ENCODE peak calls at places on chromosomes 4 and X, in five cellular contexts. One of them, this sample, is unnamed.

GRCh38 chrX:37745835-37746234 is 34.0 kb upstream of the CYBB start:
- DNase-seq in fibroblast of mammary gland: no peak
- DNase-seq in left ventricle myocardium inferior: no peak
- DNase-seq in fibroblast of pulmonary artery: no peak
- DNase-seq in transverse colon: no peak
- DNase-seq in this sample: no peak

GRCh38 chr4:184514121-184514988 is 40.0 kb upstream of the IRF2 start:
- DNase-seq in transverse colon: peak; percentile 48
- DNase-seq in left ventricle myocardium inferior: peak; percentile 46
- DNase-seq in fibroblast of pulmonary artery: peak; percentile 88
- DNase-seq in fibroblast of mammary gland: peak; percentile 92
- DNase-seq in this sample: peak; percentile 7

GRCh38 chr4:188127157-188127874 is 11.9 kb upstream of the TRIML1 start:
- DNase-seq in fibroblast of pulmonary artery: peak; percentile 36
- DNase-seq in left ventricle myocardium inferior: no peak
- DNase-seq in fibroblast of mammary gland: peak; percentile 87
- DNase-seq in transverse colon: no peak
- DNase-seq in this sample: peak; percentile 41

GRCh38 chrX:39779952-39780783 is 317.6 kb downstream of the BCOR start:
- DNase-seq in fibroblast of mammary gland: no peak
- DNase-seq in transverse colon: no peak
- DNase-seq in fibroblast of pulmonary artery: no peak
- DNase-seq in left ventricle myocardium inferior: no peak
- DNase-seq in this sample: no peak

GRCh38 chrX:107823456-107823855 is 2.2 kb upstream of the MID2 start:
- DNase-seq in left ventricle myocardium inferior: no peak
- DNase-seq in transverse colon: no peak
- DNase-seq in fibroblast of mammary gland: peak; percentile 86
- DNase-seq in fibroblast of pulmonary artery: peak; percentile 89
- DNase-seq in this sample: no peak

GRCh38 chr4:7173821-7174220 is 18.5 kb upstream of the SORCS2 start:
- DNase-seq in fibroblast of mammary gland: no peak
- DNase-seq in fibroblast of pulmonary artery: no peak
- DNase-seq in left ventricle myocardium inferior: no peak
- DNase-seq in transverse colon: no peak
- DNase-seq in this sample: no peak

GRCh38 chr4:169582706-169583105 is 29.7 kb downstream of the NEK1 start:
- DNase-seq in transverse colon: no peak
- DNase-seq in fibroblast of pulmonary artery: peak; percentile 53
- DNase-seq in fibroblast of mammary gland: peak; percentile 49
- DNase-seq in left ventricle myocardium inferior: no peak
- DNase-seq in this sample: no peak

GRCh38 chr4:161817822-161818412 is 345.9 kb downstream of the FSTL5 start:
- DNase-seq in fibroblast of pulmonary artery: no peak
- DNase-seq in left ventricle myocardium inferior: no peak
- DNase-seq in transverse colon: no peak
- DNase-seq in fibroblast of mammary gland: no peak
- DNase-seq in this sample: no peak

GRCh38 chrX:17656035-17656418 is 81.3 kb upstream of the SCML1 start:
- DNase-seq in fibroblast of mammary gland: no peak
- DNase-seq in fibroblast of pulmonary artery: no peak
- DNase-seq in transverse colon: no peak
- DNase-seq in left ventricle myocardium inferior: no peak
- DNase-seq in this sample: no peak

GRCh38 chr4:93000914-93001313 is 697.1 kb downstream of the GRID2 start:
- DNase-seq in fibroblast of pulmonary artery: no peak
- DNase-seq in transverse colon: no peak
- DNase-seq in fibroblast of mammary gland: no peak
- DNase-seq in left ventricle myocardium inferior: no peak
- DNase-seq in this sample: no peak

GRCh38 chr4:188218392-188218791 is 79.2 kb downstream of the TRIML1 start:
- DNase-seq in fibroblast of mammary gland: no peak
- DNase-seq in left ventricle myocardium inferior: no peak
- DNase-seq in fibroblast of pulmonary artery: no peak
- DNase-seq in transverse colon: no peak
- DNase-seq in this sample: no peak

GRCh38 chr4:77695769-77696168 is 90.1 kb downstream of the CXCL13 start:
- DNase-seq in fibroblast of mammary gland: peak; percentile 97
- DNase-seq in transverse colon: no peak
- DNase-seq in fibroblast of pulmonary artery: peak; percentile 94
- DNase-seq in left ventricle myocardium inferior: no peak
- DNase-seq in this sample: peak; percentile 19

GRCh38 chrX:39941332-39941920 is 156.3 kb downstream of the BCOR start:
- DNase-seq in fibroblast of mammary gland: no peak
- DNase-seq in fibroblast of pulmonary artery: no peak
- DNase-seq in transverse colon: no peak
- DNase-seq in left ventricle myocardium inferior: no peak
- DNase-seq in this sample: no peak

GRCh38 chrX:40166582-40166981 is 68.8 kb upstream of the BCOR start:
- DNase-seq in fibroblast of mammary gland: peak; percentile 79
- DNase-seq in fibroblast of pulmonary artery: no peak
- DNase-seq in transverse colon: no peak
- DNase-seq in left ventricle myocardium inferior: no peak
- DNase-seq in this sample: no peak

GRCh38 chr4:147735413-147736301 is 3.8 kb downstream of the ARHGAP10 start:
- DNase-seq in fibroblast of pulmonary artery: no peak
- DNase-seq in fibroblast of mammary gland: no peak
- DNase-seq in left ventricle myocardium inferior: no peak
- DNase-seq in transverse colon: no peak
- DNase-seq in this sample: no peak

GRCh38 chr4:76200771-76201224 is 12.8 kb downstream of the SCARB2 start:
- DNase-seq in fibroblast of pulmonary artery: no peak
- DNase-seq in fibroblast of mammary gland: no peak
- DNase-seq in transverse colon: peak; percentile 69
- DNase-seq in left ventricle myocardium inferior: no peak
- DNase-seq in this sample: peak; percentile 61

GRCh38 chr4:122052714-122053113 is 99.4 kb upstream of the BLTP1 start:
- DNase-seq in left ventricle myocardium inferior: peak; percentile 20
- DNase-seq in fibroblast of pulmonary artery: no peak
- DNase-seq in transverse colon: no peak
- DNase-seq in fibroblast of mammary gland: no peak
- DNase-seq in this sample: no peak

GRCh38 chr4:3476341-3476747 is 13.2 kb downstream of the DOK7 start:
- DNase-seq in fibroblast of mammary gland: no peak
- DNase-seq in fibroblast of pulmonary artery: no peak
- DNase-seq in transverse colon: no peak
- DNase-seq in left ventricle myocardium inferior: no peak
- DNase-seq in this sample: no peak

GRCh38 chr4:146132445-146132844 is 43.1 kb upstream of the LSM6 start:
- DNase-seq in fibroblast of mammary gland: peak; percentile 31
- DNase-seq in transverse colon: no peak
- DNase-seq in fibroblast of pulmonary artery: no peak
- DNase-seq in left ventricle myocardium inferior: no peak
- DNase-seq in this sample: no peak

GRCh38 chrX:49844622-49845021 is 15.5 kb downstream of the PAGE4 start:
- DNase-seq in transverse colon: no peak
- DNase-seq in left ventricle myocardium inferior: no peak
- DNase-seq in fibroblast of pulmonary artery: no peak
- DNase-seq in fibroblast of mammary gland: no peak
- DNase-seq in this sample: no peak

GRCh38 chr4:21893136-21893535 is 55.4 kb downstream of the KCNIP4 start:
- DNase-seq in left ventricle myocardium inferior: no peak
- DNase-seq in fibroblast of mammary gland: peak; percentile 62
- DNase-seq in transverse colon: no peak
- DNase-seq in fibroblast of pulmonary artery: no peak
- DNase-seq in this sample: no peak

GRCh38 chr4:26478330-26478729 is 12.0 kb downstream of the CCKAR start:
- DNase-seq in transverse colon: no peak
- DNase-seq in fibroblast of pulmonary artery: no peak
- DNase-seq in fibroblast of mammary gland: no peak
- DNase-seq in left ventricle myocardium inferior: no peak
- DNase-seq in this sample: no peak

GRCh38 chrX:39645059-39645895 is 452.5 kb downstream of the BCOR start:
- DNase-seq in fibroblast of pulmonary artery: peak; percentile 85
- DNase-seq in transverse colon: peak; percentile 20
- DNase-seq in left ventricle myocardium inferior: peak; percentile 64
- DNase-seq in fibroblast of mammary gland: peak; percentile 88
- DNase-seq in this sample: no peak

GRCh38 chrX:1249101-1249887 is 19.3 kb upstream of the CSF2RA start:
- DNase-seq in fibroblast of pulmonary artery: no peak
- DNase-seq in fibroblast of mammary gland: no peak
- DNase-seq in transverse colon: peak; percentile 24
- DNase-seq in left ventricle myocardium inferior: peak; percentile 63
- DNase-seq in this sample: peak; percentile 24

GRCh38 chr4:7799306-7799705 is 140.4 kb downstream of the AFAP1 start:
- DNase-seq in left ventricle myocardium inferior: no peak
- DNase-seq in fibroblast of mammary gland: no peak
- DNase-seq in fibroblast of pulmonary artery: no peak
- DNase-seq in transverse colon: no peak
- DNase-seq in this sample: no peak

GRCh38 chr4:165462009-165462408 is 83.2 kb downstream of the CPE start:
- DNase-seq in left ventricle myocardium inferior: no peak
- DNase-seq in fibroblast of pulmonary artery: no peak
- DNase-seq in fibroblast of mammary gland: no peak
- DNase-seq in transverse colon: no peak
- DNase-seq in this sample: no peak

GRCh38 chr4:56626963-56627362 is 54.1 kb downstream of the HOPX start:
- DNase-seq in left ventricle myocardium inferior: no peak
- DNase-seq in fibroblast of mammary gland: no peak
- DNase-seq in fibroblast of pulmonary artery: peak; percentile 8
- DNase-seq in transverse colon: no peak
- DNase-seq in this sample: peak; percentile 33
- TF ChIP-seq CTCF in left ventricle myocardium inferior: peak; percentile 25
- TF ChIP-seq CTCF in fibroblast of mammary gland: no peak
- TF ChIP-seq CTCF in fibroblast of pulmonary artery: no peak
- TF ChIP-seq CTCF in transverse colon: no peak
- TF ChIP-seq CTCF in this sample: peak; percentile 15

GRCh38 chr4:108774809-108775530 is 12.1 kb upstream of the ETNPPL start:
- DNase-seq in fibroblast of mammary gland: no peak
- DNase-seq in transverse colon: no peak
- DNase-seq in fibroblast of pulmonary artery: no peak
- DNase-seq in left ventricle myocardium inferior: peak; percentile 64
- DNase-seq in this sample: peak; percentile 17
- TF ChIP-seq CTCF in fibroblast of mammary gland: no peak
- TF ChIP-seq CTCF in transverse colon: no peak
- TF ChIP-seq CTCF in fibroblast of pulmonary artery: no peak
- TF ChIP-seq CTCF in left ventricle myocardium inferior: peak; percentile 59
- TF ChIP-seq CTCF in this sample: no peak

GRCh38 chr4:72340803-72341431 is 228.1 kb downstream of the ADAMTS3 start:
- DNase-seq in fibroblast of mammary gland: peak; percentile 30
- DNase-seq in transverse colon: no peak
- DNase-seq in fibroblast of pulmonary artery: no peak
- DNase-seq in left ventricle myocardium inferior: no peak
- DNase-seq in this sample: no peak
- TF ChIP-seq CTCF in fibroblast of mammary gland: peak; percentile 5
- TF ChIP-seq CTCF in transverse colon: no peak
- TF ChIP-seq CTCF in fibroblast of pulmonary artery: no peak
- TF ChIP-seq CTCF in left ventricle myocardium inferior: no peak
- TF ChIP-seq CTCF in this sample: no peak

GRCh38 chr4:107094976-107095375 is 58.9 kb upstream of the DKK2 start:
- DNase-seq in transverse colon: no peak
- DNase-seq in fibroblast of pulmonary artery: peak; percentile 21
- DNase-seq in fibroblast of mammary gland: peak; percentile 22
- DNase-seq in left ventricle myocardium inferior: no peak
- DNase-seq in this sample: no peak

GRCh38 chr4:107098403-107098802 is 62.3 kb upstream of the DKK2 start:
- DNase-seq in fibroblast of pulmonary artery: no peak
- DNase-seq in transverse colon: no peak
- DNase-seq in left ventricle myocardium inferior: no peak
- DNase-seq in fibroblast of mammary gland: no peak
- DNase-seq in this sample: no peak

GRCh38 chr4:107094332-107094731 is 58.2 kb upstream of the DKK2 start:
- DNase-seq in fibroblast of pulmonary artery: peak; percentile 52
- DNase-seq in fibroblast of mammary gland: peak; percentile 64
- DNase-seq in left ventricle myocardium inferior: no peak
- DNase-seq in transverse colon: no peak
- DNase-seq in this sample: no peak
- TF ChIP-seq CTCF in fibroblast of pulmonary artery: peak; percentile 52
- TF ChIP-seq CTCF in fibroblast of mammary gland: peak; percentile 73
- TF ChIP-seq CTCF in left ventricle myocardium inferior: no peak
- TF ChIP-seq CTCF in transverse colon: peak; percentile 20
- TF ChIP-seq CTCF in this sample: peak; percentile 18

GRCh38 chrX:119189586-119189985 is 46.5 kb upstream of the PGRMC1 start:
- DNase-seq in fibroblast of mammary gland: peak; percentile 93
- DNase-seq in transverse colon: no peak
- DNase-seq in left ventricle myocardium inferior: peak; percentile 62
- DNase-seq in fibroblast of pulmonary artery: peak; percentile 20
- DNase-seq in this sample: no peak

GRCh38 chrX:119190251-119190651 is 45.8 kb upstream of the PGRMC1 start:
- DNase-seq in fibroblast of pulmonary artery: no peak
- DNase-seq in left ventricle myocardium inferior: peak; percentile 18
- DNase-seq in fibroblast of mammary gland: peak; percentile 40
- DNase-seq in transverse colon: no peak
- DNase-seq in this sample: no peak

GRCh38 chrX:119190736-119191282 is 45.3 kb upstream of the PGRMC1 start:
- DNase-seq in fibroblast of pulmonary artery: peak; percentile 57
- DNase-seq in transverse colon: no peak
- DNase-seq in fibroblast of mammary gland: peak; percentile 85
- DNase-seq in left ventricle myocardium inferior: no peak
- DNase-seq in this sample: no peak

GRCh38 chrX:119189115-119189514 is 47.0 kb upstream of the PGRMC1 start:
- DNase-seq in fibroblast of mammary gland: no peak
- DNase-seq in fibroblast of pulmonary artery: no peak
- DNase-seq in left ventricle myocardium inferior: no peak
- DNase-seq in transverse colon: no peak
- DNase-seq in this sample: no peak

DNA sequence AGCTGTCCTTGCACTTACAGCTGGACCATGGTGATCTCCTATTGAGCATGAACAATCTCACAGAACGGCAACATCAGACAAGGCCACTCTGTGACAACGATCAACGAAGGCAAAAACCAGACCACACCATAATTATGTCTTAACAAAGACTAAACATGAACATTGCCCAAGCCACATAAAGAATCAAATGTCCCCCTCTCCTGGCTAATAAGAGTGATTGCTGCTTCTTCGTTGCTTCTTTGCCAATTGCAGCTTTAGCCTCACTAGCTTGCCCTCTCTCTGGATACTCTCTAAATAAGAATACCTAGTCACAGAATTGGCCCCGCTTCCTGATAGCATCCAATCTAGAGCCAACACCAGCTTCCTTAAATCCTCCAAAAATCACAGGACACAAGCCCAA is 41.5 kb upstream of the PGRMC1 start:
- DNase-seq in fibroblast of pulmonary artery: peak; percentile 52
- DNase-seq in left ventricle myocardium inferior: no peak
- DNase-seq in transverse colon: no peak
- DNase-seq in fibroblast of mammary gland: peak; percentile 58
- DNase-seq in this sample: no peak
- TF ChIP-seq CTCF in fibroblast of pulmonary artery: peak; percentile 46
- TF ChIP-seq CTCF in left ventricle myocardium inferior: peak; percentile 37
- TF ChIP-seq CTCF in transverse colon: no peak
- TF ChIP-seq CTCF in fibroblast of mammary gland: peak; percentile 46
- TF ChIP-seq CTCF in this sample: no peak

This sample was measured in Calu3.